ENCODE peak calls at places on chromosomes 12 and 14, in nine cellular contexts. Y is HepG2, Q is esophagus muscularis mucosa, S is K562, R is transverse colon, I is upper lobe of left lung, G is A549, K is stomach, N is suprapubic skin. J is an unnamed sample.

GRCh38 chr14:93456356-93456755 is 25.6 kb downstream of the UNC79 start:
- DNase-seq in R (no peak), I (no peak), G (no peak), S (no peak), Y (no peak), K (no peak), N (no peak), Q (no peak), J (no peak)

GRCh38 chr12:103626498-103626897 is 39.4 kb downstream of the STAB2 start:
- DNase-seq in R (peak; percentile 59), Y (peak; percentile 24), N (no peak), Q (peak; percentile 94), G (peak; percentile 67), S (no peak), I (no peak), K (peak; percentile 42), J (peak; percentile 83)

GRCh38 chr12:18454330-18454729 is 193.0 kb downstream of the PIK3C2G start:
- DNase-seq in Q (no peak), I (no peak), S (no peak), N (no peak), G (no peak), K (no peak), Y (no peak), R (no peak), J (no peak)

GRCh38 chr14:64680013-64680674 is 24.1 kb upstream of the PLEKHG3 start:
- DNase-seq in R (peak; percentile 41), Y (no peak), K (peak; percentile 48), Q (no peak), S (no peak), G (no peak), N (no peak), I (no peak), J (no peak)

GRCh38 chr12:39275846-39276245 is 167.1 kb downstream of the KIF21A start:
- DNase-seq in K (no peak), I (no peak), N (no peak), R (no peak), Y (no peak), S (no peak), G (no peak), Q (no peak), J (no peak)

GRCh38 chr12:92553389-92553788 is 149.4 kb upstream of the PLEKHG7 start:
- DNase-seq in I (no peak), S (no peak), K (peak; percentile 42), Y (no peak), G (no peak), N (peak; percentile 72), R (no peak), Q (no peak), J (peak; percentile 71)

GRCh38 chr14:51507556-51508511 is 143.9 kb upstream of the FRMD6 start:
- DNase-seq in Q (no peak), S (no peak), Y (no peak), G (no peak), N (no peak), K (no peak), R (peak; percentile 22), I (no peak), J (peak; percentile 89)

GRCh38 chr14:78835052-78835451 is 664.9 kb downstream of the NRXN3 start:
- DNase-seq in R (no peak), N (no peak), K (no peak), G (no peak), I (no peak), Q (no peak), Y (no peak), S (no peak), J (no peak)

GRCh38 chr12:90593596-90594290 is 361.2 kb downstream of the CCER1 start:
- DNase-seq in S (no peak), Q (no peak), G (no peak), N (no peak), Y (no peak), K (no peak), I (no peak), R (no peak), J (no peak)

GRCh38 chr12:121580959-121581680 is at the start of gene KDM2B:
- DNase-seq in Q (no peak), G (no peak), K (peak; percentile 44), Y (peak; percentile 63), N (no peak), S (peak; percentile 48), I (peak; percentile 57), R (peak; percentile 24), J (peak; percentile 75)

GRCh38 chr12:100936661-100937060 is 142.1 kb downstream of the ANO4 start:
- DNase-seq in N (no peak), R (no peak), K (no peak), S (no peak), I (no peak), Q (no peak), G (no peak), Y (no peak), J (no peak)

GRCh38 chr12:120539303-120539702 is 5.1 kb downstream of the RNF10 start:
- DNase-seq in G (no peak), N (no peak), K (no peak), R (no peak), Y (no peak), S (no peak), Q (no peak), I (no peak), J (peak; percentile 25)

GRCh38 chr14:38836539-38836938 is 266.5 kb downstream of the SEC23A start:
- DNase-seq in Y (no peak), N (no peak), Q (no peak), R (no peak), G (no peak), S (no peak), I (no peak), K (no peak), J (no peak)

GRCh38 chr14:38838979-38839323 is 264.1 kb downstream of the SEC23A start:
- DNase-seq in Y (no peak), S (no peak), K (no peak), G (no peak), Q (no peak), N (no peak), R (no peak), I (no peak), J (no peak)

GRCh38 chr14:38837333-38838048 is 265.5 kb downstream of the SEC23A start:
- DNase-seq in Q (no peak), S (no peak), K (no peak), Y (no peak), N (no peak), G (no peak), I (no peak), R (peak; percentile 38), J (no peak)

GRCh38 chr14:38838049-38838978 is 264.7 kb downstream of the SEC23A start:
- DNase-seq in R (peak; percentile 52), N (no peak), S (no peak), Y (no peak), Q (no peak), K (no peak), I (no peak), G (no peak), J (no peak)

DNA sequence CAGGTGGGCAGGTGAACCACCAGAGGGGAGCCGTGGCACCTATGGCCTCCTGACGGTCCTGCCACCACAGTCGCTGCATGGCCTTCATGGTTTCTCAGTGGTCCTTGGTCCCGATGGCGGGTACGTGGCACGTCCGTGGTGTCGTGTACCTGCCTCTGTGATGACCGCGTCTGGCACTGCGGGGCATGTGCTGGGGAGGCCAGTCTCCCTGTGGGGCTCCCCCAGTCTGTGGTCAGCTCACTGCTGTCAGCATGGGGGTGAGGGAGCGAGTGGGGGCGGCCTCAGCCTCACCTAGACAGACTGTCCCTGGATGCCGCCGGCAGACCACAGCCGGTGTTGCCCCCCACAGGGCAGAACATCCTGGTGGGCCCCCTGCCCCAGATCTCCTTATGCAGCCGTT is 267.2 kb downstream of the SEC23A start:
- DNase-seq in S (no peak), R (no peak), Q (no peak), K (no peak), G (no peak), Y (no peak), N (no peak), I (no peak), J (no peak)
- TF ChIP-seq CTCF in S (no peak), R (no peak), Q (no peak), K (no peak), G (no peak), Y (no peak), N (no peak), I (no peak), J (no peak)

GRCh38 chr12:30764251-30764650 is 9.5 kb upstream of the CAPRIN2 start:
- DNase-seq in S (no peak), K (no peak), R (no peak), N (no peak), Y (no peak), Q (no peak), I (no peak), G (no peak), J (no peak)
- TF ChIP-seq EP300 in S (no peak), K (no peak), R (no peak), N (no peak), Y (no peak), Q (no peak), I (no peak), G (no peak), J (no peak)

GRCh38 chr12:110688446-110689001 is 391 bp downstream of the HVCN1 start:
- DNase-seq in K (no peak), R (no peak), I (no peak), Y (no peak), S (no peak), G (no peak), N (no peak), Q (no peak), J (no peak)

GRCh38 chr12:110686294-110686903 is 2.5 kb downstream of the HVCN1 start:
- DNase-seq in I (no peak), S (no peak), R (no peak), K (no peak), Y (no peak), N (no peak), Q (no peak), G (no peak), J (peak; percentile 32)

GRCh38 chr12:110687770-110688169 is 1.1 kb downstream of the HVCN1 start:
- DNase-seq in S (no peak), K (no peak), N (no peak), R (no peak), G (no peak), Q (no peak), I (no peak), Y (no peak), J (peak; percentile 56)

GRCh38 chr12:110689601-110690430 is 901 bp upstream of the HVCN1 start:
- DNase-seq in G (no peak), S (peak; percentile 34), Q (no peak), K (peak; percentile 39), I (no peak), R (peak; percentile 51), N (no peak), Y (no peak), J (peak; percentile 76)

GRCh38 chr12:110689002-110689600 is at the start of gene HVCN1:
- DNase-seq in N (peak; percentile 81), G (no peak), K (peak; percentile 55), Y (no peak), S (peak; percentile 86), Q (no peak), R (peak; percentile 60), I (peak; percentile 66), J (peak; percentile 81)
- H3K27ac ChIP-seq in N (peak within 1 kb of the TSS; percentile 67), G (peak within 1 kb of the TSS; percentile 26), K (peak within 1 kb of the TSS; percentile 84), Y (no peak within 1 kb of the TSS), S (peak within 1 kb of the TSS; percentile 5), Q (peak within 1 kb of the TSS; percentile 68), R (peak within 1 kb of the TSS; percentile 81), I (peak within 1 kb of the TSS; percentile 86), J (peak within 1 kb of the TSS; percentile 67)

GRCh38 chr12:47736216-47736615 is 10.9 kb upstream of the ENDOU start:
- DNase-seq in Y (no peak), S (no peak), N (no peak), Q (no peak), G (no peak), K (no peak), I (peak; percentile 65), R (no peak), J (no peak)
- TF ChIP-seq CTCF in Y (no peak), S (no peak), N (no peak), Q (no peak), G (no peak), K (no peak), I (no peak), R (no peak), J (no peak)

J was measured in sigmoid colon.